ENCODE peak calls at places on chromosomes 3 and 15, in seven cellular contexts. H is dorsolateral prefrontal cortex, X is Right ventricle myocardium inferior, O is MV-4-11, U is progenitor cell of endocrine pancreas, R is GM03348, S is ELR. N is an unnamed sample.

GRCh38 chr3:127750226-127751031 is 71.9 kb downstream of the MGLL start:
- DNase-seq in U (no peak), S (peak), X (no peak), O (peak), R (peak), H (no peak), N (no peak)

GRCh38 chr15:88433046-88433685 is 34.0 kb downstream of the MRPL46 start:
- DNase-seq in O (no peak), S (no peak), X (no peak), H (no peak), R (no peak), U (no peak), N (no peak)

GRCh38 chr3:4343258-4343657 is 40.1 kb downstream of the SETMAR start:
- DNase-seq in O (peak), H (no peak), R (peak), X (no peak), S (peak), U (no peak), N (no peak)

GRCh38 chr3:159273608-159274007 is 471.8 kb downstream of the MFSD1 start:
- DNase-seq in O (peak), U (peak), S (peak), H (no peak), X (no peak), R (peak), N (peak)

GRCh38 chr15:93143186-93143585 is 54.2 kb upstream of the RGMA start:
- DNase-seq in S (no peak), O (no peak), X (no peak), U (no peak), H (no peak), R (no peak), N (no peak)

GRCh38 chr3:179016979-179017670 is 54.5 kb downstream of the ZMAT3 start:
- DNase-seq in R (no peak), X (no peak), O (peak), S (no peak), H (no peak), U (no peak), N (no peak)

GRCh38 chr3:58308728-58309127 is 2.4 kb downstream of the HTD2 start:
- DNase-seq in U (no peak), X (no peak), O (peak), H (no peak), R (peak), S (peak), N (no peak)

GRCh38 chr3:192494176-192494575 is 233.2 kb downstream of the FGF12 start:
- DNase-seq in H (no peak), R (no peak), U (no peak), X (no peak), S (no peak), O (peak), N (no peak)

GRCh38 chr3:4245671-4246070 is 57.5 kb upstream of the SETMAR start:
- DNase-seq in S (no peak), O (no peak), R (no peak), H (no peak), X (no peak), U (no peak), N (no peak)

GRCh38 chr15:92629975-92630626 is 25.5 kb downstream of the FAM174B start:
- DNase-seq in U (no peak), S (no peak), O (no peak), H (no peak), X (no peak), R (no peak), N (no peak)

GRCh38 chr15:74808073-74808839 is 4.4 kb upstream of the LMAN1L start:
- DNase-seq in O (no peak), U (no peak), X (no peak), R (no peak), S (peak), H (no peak), N (no peak)

GRCh38 chr15:75532413-75533250 is 46.5 kb downstream of the PTPN9 start:
- DNase-seq in R (peak), O (peak), H (no peak), U (peak), X (no peak), S (peak), N (peak)

GRCh38 chr3:109234300-109234699 is 82.0 kb downstream of the DPPA2 start:
- DNase-seq in S (no peak), R (no peak), U (no peak), H (no peak), O (no peak), X (no peak), N (no peak)

GRCh38 chr3:27905625-27906024 is 183.5 kb upstream of the EOMES start:
- DNase-seq in U (no peak), R (no peak), H (no peak), O (no peak), S (no peak), X (no peak), N (no peak)

GRCh38 chr3:137524751-137525150 is 239.4 kb upstream of the SOX14 start:
- DNase-seq in R (no peak), X (no peak), O (no peak), H (no peak), U (no peak), S (no peak), N (no peak)

GRCh38 chr15:79090487-79091203 is at the start of gene RASGRF1:
- DNase-seq in R (no peak), O (no peak), S (peak), X (peak), U (no peak), H (peak), N (no peak)

GRCh38 chr3:43349759-43350158 is 63.4 kb downstream of the SNRK start:
- DNase-seq in U (no peak), X (no peak), S (no peak), O (no peak), H (no peak), R (no peak), N (no peak)

GRCh38 chr3:55929154-55929869 is 442.2 kb upstream of the WNT5A start:
- DNase-seq in R (no peak), S (no peak), O (no peak), U (no peak), H (no peak), X (no peak), N (no peak)

GRCh38 chr15:33084661-33085060 is 109.9 kb downstream of the FMN1 start:
- DNase-seq in S (no peak), U (no peak), X (no peak), R (no peak), H (no peak), O (no peak), N (no peak)

GRCh38 chr15:58980351-58980939 is 7.0 kb upstream of the RNF111 start:
- DNase-seq in X (no peak), O (peak), S (peak), R (peak), U (no peak), H (no peak), N (no peak)

GRCh38 chr3:101932326-101933108 is 83.2 kb downstream of the NFKBIZ start:
- DNase-seq in O (no peak), X (no peak), R (no peak), U (no peak), H (no peak), S (no peak), N (no peak)

GRCh38 chr3:23685484-23686258 is 120.1 kb upstream of the UBE2E1 start:
- DNase-seq in U (no peak), H (peak), X (no peak), S (peak), R (peak), O (peak), N (no peak)

GRCh38 chr3:9102240-9102841 is 139.1 kb upstream of the RAD18 start:
- DNase-seq in U (no peak), O (no peak), R (no peak), X (no peak), S (no peak), H (no peak), N (peak)

GRCh38 chr3:151171145-151171544 is 31.9 kb downstream of the GPR171 start:
- DNase-seq in H (no peak), O (peak), S (peak), X (no peak), R (no peak), U (no peak), N (no peak)

GRCh38 chr3:167394003-167394402 is 13.9 kb upstream of the ZBBX start:
- DNase-seq in S (peak), H (no peak), U (no peak), O (no peak), R (no peak), X (no peak), N (no peak)

N was measured in neural crest cell.